ENCODE peak calls at places on chromosomes 5 and 9, in nine cellular contexts. T, K, V, Q, B, S, L, W and P are unnamed samples.

GRCh38 chr9:133098104-133098754 is 22.8 kb downstream of the RALGDS start:
- DNase-seq in K (no peak), V (no peak), B (no peak), S (no peak), W (no peak), T (no peak), L (no peak), Q (no peak), P (no peak)

GRCh38 chr9:137237759-137238726 is 3.0 kb upstream of the TUBB4B start:
- DNase-seq in K (no peak), L (no peak), T (no peak), V (no peak), B (no peak), W (no peak), S (no peak), Q (no peak), P (no peak)

GRCh38 chr9:132164604-132165362 is 2.9 kb downstream of the NTNG2 start:
- DNase-seq in V (no peak), T (peak), W (no peak), S (no peak), L (no peak), Q (no peak), K (no peak), B (no peak), P (peak)

GRCh38 chr5:176388003-176388340 is 426 bp downstream of the NOP16 start:
- DNase-seq in K (peak), L (no peak), Q (no peak), V (peak), W (no peak), T (peak), B (no peak), S (peak), P (peak)

GRCh38 chr9:76810377-76810957 is 46.2 kb downstream of the PCA3 start:
- DNase-seq in Q (no peak), K (peak), L (no peak), W (no peak), B (peak), T (peak), V (peak), S (peak), P (peak)

GRCh38 chr9:87267701-87268100 is 230.0 kb upstream of the DAPK1 start:
- DNase-seq in W (no peak), L (no peak), V (no peak), B (no peak), Q (no peak), K (no peak), T (peak), S (peak), P (no peak)

GRCh38 chr5:1161832-1162229 is 39.6 kb upstream of the SLC6A19 start:
- DNase-seq in L (no peak), W (no peak), T (no peak), S (no peak), V (no peak), Q (no peak), B (no peak), K (no peak), P (no peak)

GRCh38 chr9:77834898-77835505 is 186.9 kb upstream of the GNA14 start:
- DNase-seq in W (no peak), Q (no peak), T (no peak), L (no peak), K (no peak), B (no peak), V (no peak), S (no peak), P (no peak)

GRCh38 chr9:97845130-97845529 is 7.9 kb upstream of the FOXE1 start:
- DNase-seq in B (peak), S (no peak), L (no peak), W (no peak), V (no peak), K (no peak), T (peak), Q (no peak), P (no peak)

GRCh38 chr5:151751593-151751992 is 6.8 kb downstream of the ATOX1 start:
- DNase-seq in K (no peak), S (no peak), Q (no peak), V (no peak), T (no peak), B (no peak), L (no peak), W (no peak), P (no peak)

GRCh38 chr9:115672477-115673316 is 480.9 kb upstream of the PAPPA start:
- DNase-seq in V (no peak), W (no peak), L (no peak), S (peak), T (peak), B (peak), K (peak), Q (no peak), P (no peak)

GRCh38 chr9:118975736-118976135 is 393.5 kb downstream of the BRINP1 start:
- DNase-seq in T (peak), L (no peak), W (no peak), S (peak), B (no peak), V (no peak), Q (no peak), K (no peak), P (no peak)

GRCh38 chr5:43661102-43661501 is 58.1 kb downstream of the NNT start:
- DNase-seq in V (no peak), L (no peak), S (no peak), W (no peak), T (peak), B (peak), K (peak), Q (no peak), P (peak)

GRCh38 chr9:734831-735511 is 106.5 kb upstream of the DMRT1 start:
- DNase-seq in S (peak), W (no peak), T (peak), L (no peak), V (no peak), K (no peak), B (no peak), Q (no peak), P (no peak)

GRCh38 chr5:38466444-38467189 is 89.8 kb downstream of the LIFR start:
- DNase-seq in K (no peak), Q (no peak), S (peak), W (no peak), L (no peak), V (no peak), B (peak), T (no peak), P (no peak)

GRCh38 chr5:138874771-138875628 is at the start of gene LRRTM2:
- DNase-seq in B (no peak), L (no peak), Q (no peak), K (no peak), S (peak), T (peak), W (no peak), V (no peak), P (peak)

GRCh38 chr5:122723606-122724352 is 51.1 kb upstream of the SNX2 start:
- DNase-seq in W (no peak), Q (no peak), S (peak), K (peak), T (peak), V (no peak), L (no peak), B (no peak), P (no peak)

GRCh38 chr9:106622148-106622547 is 240.8 kb upstream of the ZNF462 start:
- DNase-seq in W (no peak), S (no peak), K (no peak), B (no peak), L (no peak), Q (no peak), T (no peak), V (no peak), P (peak)

GRCh38 chr5:177371120-177371537 is 13.1 kb upstream of the SLC34A1 start:
- DNase-seq in V (no peak), K (no peak), L (no peak), Q (no peak), W (no peak), B (no peak), S (no peak), T (no peak), P (no peak)

GRCh38 chr9:109239240-109239639 is 72.2 kb upstream of the FRRS1L start:
- DNase-seq in W (no peak), B (no peak), V (no peak), K (no peak), Q (no peak), T (no peak), S (no peak), L (no peak), P (no peak)

GRCh38 chr5:176391999-176392398 is 3.4 kb downstream of the HIGD2A start:
- DNase-seq in Q (no peak), V (no peak), K (no peak), S (no peak), L (no peak), T (no peak), W (no peak), B (no peak), P (no peak)

GRCh38 chr9:107612136-107612535 is 122.6 kb upstream of the KLF4 start:
- DNase-seq in S (peak), T (no peak), K (no peak), W (no peak), B (no peak), V (no peak), Q (no peak), L (no peak), P (no peak)

GRCh38 chr9:15136646-15137045 is 170.4 kb downstream of the TTC39B start:
- DNase-seq in V (peak), W (no peak), L (no peak), B (no peak), Q (no peak), T (peak), S (no peak), K (peak), P (no peak)

GRCh38 chr9:88738708-88739107 is 203.7 kb downstream of the NXNL2 start:
- DNase-seq in V (no peak), S (peak), K (no peak), T (peak), W (no peak), B (no peak), L (no peak), Q (no peak), P (no peak)

GRCh38 chr5:126998201-126998631 is 32.1 kb downstream of the MARCHF3 start:
- DNase-seq in T (peak), V (no peak), B (no peak), S (no peak), L (no peak), Q (no peak), K (no peak), W (no peak), P (no peak)

GRCh38 chr5:173745561-173745960 is 129.1 kb upstream of the BOD1 start:
- DNase-seq in S (no peak), V (no peak), W (no peak), K (no peak), B (no peak), L (no peak), Q (no peak), T (no peak), P (no peak)

GRCh38 chr5:139022528-139022927 is 147.4 kb upstream of the LRRTM2 start:
- DNase-seq in Q (no peak), T (no peak), W (no peak), B (no peak), K (no peak), S (no peak), L (no peak), V (no peak), P (no peak)

GRCh38 chr5:1382248-1382700 is 37.4 kb upstream of the CLPTM1L start:
- DNase-seq in L (no peak), Q (no peak), V (no peak), W (no peak), K (no peak), T (no peak), B (no peak), S (no peak), P (no peak)

GRCh38 chr5:61071565-61071964 is 90.7 kb downstream of the SMIM15 start:
- DNase-seq in V (no peak), B (no peak), Q (no peak), K (peak), W (no peak), S (no peak), T (no peak), L (no peak), P (peak)

GRCh38 chr9:86303316-86303975 is 21.1 kb upstream of the ISCA1 start:
- DNase-seq in B (no peak), S (no peak), V (no peak), L (no peak), T (no peak), Q (no peak), K (peak), W (peak), P (no peak)

GRCh38 chr9:38343552-38343951 is 49.0 kb upstream of the ALDH1B1 start:
- DNase-seq in L (no peak), W (no peak), T (no peak), B (no peak), K (no peak), S (no peak), Q (no peak), V (no peak), P (no peak)

GRCh38 chr5:91006708-91007107 is 376.4 kb downstream of the ARRDC3 start:
- DNase-seq in W (no peak), B (no peak), K (no peak), S (no peak), L (no peak), V (no peak), Q (no peak), T (no peak), P (no peak)